ENCODE peak calls at places on chromosomes 5 and 9, in four cellular contexts. One of them, this sample, is unnamed.

GRCh38 chr5:82356808-82357671 is 78.9 kb upstream of the RPS23 start:
- DNase-seq in fibroblast of mammary gland: peak; percentile 97
- DNase-seq in Karpas-422: no peak
- DNase-seq in tibial artery: peak; percentile 86
- DNase-seq in this sample: peak; percentile 85

GRCh38 chr5:94378062-94378461 is 240.3 kb downstream of the KIAA0825 start:
- DNase-seq in fibroblast of mammary gland: no peak
- DNase-seq in tibial artery: no peak
- DNase-seq in Karpas-422: no peak
- DNase-seq in this sample: no peak

GRCh38 chr5:56328753-56329560 is 95.8 kb upstream of the ANKRD55 start:
- DNase-seq in fibroblast of mammary gland: no peak
- DNase-seq in Karpas-422: no peak
- DNase-seq in tibial artery: no peak
- DNase-seq in this sample: no peak

GRCh38 chr9:76516350-76516749 is 57.4 kb downstream of the GCNT1 start:
- DNase-seq in Karpas-422: peak; percentile 55
- DNase-seq in fibroblast of mammary gland: no peak
- DNase-seq in tibial artery: no peak
- DNase-seq in this sample: no peak

GRCh38 chr9:115267788-115268187 is 149.8 kb upstream of the TNC start:
- DNase-seq in Karpas-422: no peak
- DNase-seq in tibial artery: no peak
- DNase-seq in fibroblast of mammary gland: peak; percentile 30
- DNase-seq in this sample: no peak

GRCh38 chr9:78213696-78214095 is 22.2 kb upstream of the CEP78 start:
- DNase-seq in Karpas-422: no peak
- DNase-seq in tibial artery: no peak
- DNase-seq in fibroblast of mammary gland: peak; percentile 10
- DNase-seq in this sample: no peak

GRCh38 chr9:127904888-127905728 is 5.7 kb upstream of the ST6GALNAC6 start:
- DNase-seq in tibial artery: no peak
- DNase-seq in Karpas-422: no peak
- DNase-seq in fibroblast of mammary gland: no peak
- DNase-seq in this sample: no peak

GRCh38 chr5:128632264-128632663 is 94.2 kb upstream of the FBN2 start:
- DNase-seq in Karpas-422: no peak
- DNase-seq in tibial artery: no peak
- DNase-seq in fibroblast of mammary gland: peak; percentile 34
- DNase-seq in this sample: no peak

GRCh38 chr5:68555891-68556689 is 340.5 kb downstream of the PIK3R1 start:
- DNase-seq in Karpas-422: no peak
- DNase-seq in tibial artery: no peak
- DNase-seq in fibroblast of mammary gland: peak; percentile 44
- DNase-seq in this sample: peak; percentile 51

GRCh38 chr5:107135391-107135790 is 535.3 kb downstream of the EFNA5 start:
- DNase-seq in tibial artery: no peak
- DNase-seq in Karpas-422: no peak
- DNase-seq in fibroblast of mammary gland: peak; percentile 8
- DNase-seq in this sample: no peak

GRCh38 chr5:43554497-43554896 is 2.4 kb downstream of the PAIP1 start:
- DNase-seq in fibroblast of mammary gland: no peak
- DNase-seq in tibial artery: no peak
- DNase-seq in Karpas-422: no peak
- DNase-seq in this sample: no peak

GRCh38 chr5:9425710-9426109 is 120.2 kb downstream of the SEMA5A start:
- DNase-seq in tibial artery: no peak
- DNase-seq in fibroblast of mammary gland: no peak
- DNase-seq in Karpas-422: no peak
- DNase-seq in this sample: no peak

GRCh38 chr9:20508242-20508641 is 114.1 kb downstream of the MLLT3 start:
- DNase-seq in fibroblast of mammary gland: no peak
- DNase-seq in Karpas-422: no peak
- DNase-seq in tibial artery: no peak
- DNase-seq in this sample: no peak

GRCh38 chr5:111070272-111071134 is 1.0 kb upstream of the TSLP start:
- DNase-seq in Karpas-422: no peak
- DNase-seq in fibroblast of mammary gland: peak; percentile 30
- DNase-seq in tibial artery: peak; percentile 63
- DNase-seq in this sample: no peak

GRCh38 chr9:76369583-76369982 is 24.6 kb downstream of the RFK start:
- DNase-seq in Karpas-422: no peak
- DNase-seq in fibroblast of mammary gland: peak; percentile 18
- DNase-seq in tibial artery: no peak
- DNase-seq in this sample: no peak

GRCh38 chr9:89871871-89872331 is 267.1 kb downstream of the GADD45G start:
- DNase-seq in fibroblast of mammary gland: no peak
- DNase-seq in Karpas-422: no peak
- DNase-seq in tibial artery: peak; percentile 63
- DNase-seq in this sample: no peak

GRCh38 chr9:37030591-37030939 is 3.5 kb downstream of the PAX5 start:
- DNase-seq in tibial artery: no peak
- DNase-seq in fibroblast of mammary gland: no peak
- DNase-seq in Karpas-422: peak; percentile 88
- DNase-seq in this sample: peak; percentile 58

GRCh38 chr9:31347082-31347617 is 1037.3 kb upstream of the ACO1 start:
- DNase-seq in fibroblast of mammary gland: peak; percentile 2
- DNase-seq in tibial artery: no peak
- DNase-seq in Karpas-422: peak; percentile 41
- DNase-seq in this sample: no peak

GRCh38 chr5:2187687-2188086 is 305.0 kb upstream of the IRX4 start:
- DNase-seq in fibroblast of mammary gland: no peak
- DNase-seq in Karpas-422: no peak
- DNase-seq in tibial artery: peak; percentile 51
- DNase-seq in this sample: peak; percentile 77

GRCh38 chr9:126611188-126611587 is 2.5 kb upstream of the LMX1B start:
- DNase-seq in Karpas-422: no peak
- DNase-seq in tibial artery: no peak
- DNase-seq in fibroblast of mammary gland: no peak
- DNase-seq in this sample: no peak

GRCh38 chr9:68739631-68740174 is 34.7 kb downstream of the PIP5K1B start:
- DNase-seq in fibroblast of mammary gland: no peak
- DNase-seq in tibial artery: no peak
- DNase-seq in Karpas-422: no peak
- DNase-seq in this sample: no peak

GRCh38 chr9:131096490-131097258 is at the start of gene AIF1L:
- DNase-seq in tibial artery: peak; percentile 74
- DNase-seq in Karpas-422: no peak
- DNase-seq in fibroblast of mammary gland: no peak
- DNase-seq in this sample: no peak

GRCh38 chr5:98783051-98783649 is 9.7 kb downstream of the RGMB start:
- DNase-seq in tibial artery: no peak
- DNase-seq in Karpas-422: no peak
- DNase-seq in fibroblast of mammary gland: no peak
- DNase-seq in this sample: no peak

GRCh38 chr9:117491491-117491890 is 76.6 kb upstream of the ASTN2 start:
- DNase-seq in Karpas-422: no peak
- DNase-seq in tibial artery: no peak
- DNase-seq in fibroblast of mammary gland: no peak
- DNase-seq in this sample: no peak

GRCh38 chr5:91318727-91319126 is 64.4 kb downstream of the ARRDC3 start:
- DNase-seq in tibial artery: no peak
- DNase-seq in Karpas-422: no peak
- DNase-seq in fibroblast of mammary gland: no peak
- DNase-seq in this sample: no peak

GRCh38 chr9:7146582-7146981 is 388.8 kb downstream of the KDM4C start:
- DNase-seq in fibroblast of mammary gland: no peak
- DNase-seq in Karpas-422: no peak
- DNase-seq in tibial artery: no peak
- DNase-seq in this sample: no peak

GRCh38 chr9:16806674-16807073 is 63.8 kb downstream of the BNC2 start:
- DNase-seq in Karpas-422: no peak
- DNase-seq in tibial artery: no peak
- DNase-seq in fibroblast of mammary gland: no peak
- DNase-seq in this sample: no peak

GRCh38 chr5:112917453-112918005 is 4.5 kb downstream of the REEP5 start:
- DNase-seq in fibroblast of mammary gland: peak; percentile 26
- DNase-seq in Karpas-422: peak; percentile 67
- DNase-seq in tibial artery: no peak
- DNase-seq in this sample: no peak

GRCh38 chr5:42005561-42006153 is 80.6 kb downstream of the FBXO4 start:
- DNase-seq in fibroblast of mammary gland: peak; percentile 37
- DNase-seq in tibial artery: no peak
- DNase-seq in Karpas-422: peak; percentile 69
- DNase-seq in this sample: no peak

GRCh38 chr9:137666950-137667670 is 48.3 kb downstream of the EHMT1 start:
- DNase-seq in Karpas-422: peak; percentile 68
- DNase-seq in fibroblast of mammary gland: no peak
- DNase-seq in tibial artery: no peak
- DNase-seq in this sample: no peak

GRCh38 chr5:157952374-157952685 is 93.4 kb upstream of the CLINT1 start:
- DNase-seq in Karpas-422: no peak
- DNase-seq in fibroblast of mammary gland: no peak
- DNase-seq in tibial artery: no peak
- DNase-seq in this sample: no peak

GRCh38 chr5:1744393-1745189 is 55.0 kb downstream of the MRPL36 start:
- DNase-seq in tibial artery: peak; percentile 38
- DNase-seq in fibroblast of mammary gland: no peak
- DNase-seq in Karpas-422: no peak
- DNase-seq in this sample: no peak

DNA sequence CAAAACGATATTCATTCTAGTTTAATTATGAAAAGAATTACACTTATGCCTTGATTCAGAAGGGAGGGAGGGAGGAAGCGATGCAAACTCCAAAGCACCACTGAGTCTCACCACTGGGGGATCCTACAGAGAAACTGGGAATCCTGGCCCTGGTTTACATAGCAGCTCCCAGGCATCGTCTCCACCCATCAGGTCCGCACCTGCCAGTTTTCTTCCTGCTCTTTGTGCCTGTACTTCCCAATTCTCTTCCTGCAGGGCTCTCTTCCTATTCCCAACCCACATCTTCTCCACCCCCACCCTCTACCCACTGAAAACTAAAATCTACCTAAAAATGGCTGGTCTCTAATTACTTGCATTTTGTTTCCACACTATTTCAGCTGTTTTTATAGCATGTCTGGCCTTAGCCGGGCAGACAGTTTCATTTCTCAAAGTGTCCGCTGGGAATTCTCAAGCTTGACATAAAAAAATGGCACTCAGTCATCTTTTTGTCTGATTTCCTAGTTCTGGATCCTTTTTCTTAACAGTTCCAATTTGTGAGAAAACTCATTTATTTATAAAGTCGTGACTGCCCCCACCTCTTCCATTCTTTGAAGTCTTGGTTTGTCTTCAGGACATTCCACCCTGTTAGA is 1.6 kb upstream of the TNIP1 start:
- DNase-seq in Karpas-422: peak; percentile 66
- DNase-seq in tibial artery: no peak
- DNase-seq in fibroblast of mammary gland: no peak
- DNase-seq in this sample: no peak
- H3K4me3 ChIP-seq in Karpas-422: peak overlapping the region; percentile 94
- H3K4me3 ChIP-seq in tibial artery: no peak overlapping the region
- H3K4me3 ChIP-seq in fibroblast of mammary gland: no peak overlapping the region
- H3K4me3 ChIP-seq in this sample: no peak overlapping the region

GRCh38 chr5:140840978-140841962 is at the start of gene PCDHA8:
- DNase-seq in fibroblast of mammary gland: no peak
- DNase-seq in Karpas-422: peak; percentile 75
- DNase-seq in tibial artery: no peak
- DNase-seq in this sample: no peak
- H3K4me3 ChIP-seq in fibroblast of mammary gland: no peak within 1 kb of the TSS
- H3K4me3 ChIP-seq in Karpas-422: no peak within 1 kb of the TSS
- H3K4me3 ChIP-seq in tibial artery: no peak within 1 kb of the TSS
- H3K4me3 ChIP-seq in this sample: no peak within 1 kb of the TSS

GRCh38 chr5:172860520-172861443 is 26.7 kb downstream of the ERGIC1 start:
- DNase-seq in fibroblast of mammary gland: peak; percentile 92
- DNase-seq in tibial artery: peak; percentile 97
- DNase-seq in Karpas-422: no peak
- DNase-seq in this sample: peak; percentile 90

GRCh38 chr5:172859966-172860365 is 25.9 kb downstream of the ERGIC1 start:
- DNase-seq in Karpas-422: no peak
- DNase-seq in tibial artery: no peak
- DNase-seq in fibroblast of mammary gland: no peak
- DNase-seq in this sample: no peak

GRCh38 chr5:172857982-172858381 is 23.9 kb downstream of the ERGIC1 start:
- DNase-seq in fibroblast of mammary gland: no peak
- DNase-seq in tibial artery: no peak
- DNase-seq in Karpas-422: no peak
- DNase-seq in this sample: no peak

GRCh38 chr5:172858511-172858989 is 24.5 kb downstream of the ERGIC1 start:
- DNase-seq in Karpas-422: no peak
- DNase-seq in tibial artery: no peak
- DNase-seq in fibroblast of mammary gland: peak; percentile 81
- DNase-seq in this sample: no peak

GRCh38 chr5:172858990-172859811 is 25.1 kb downstream of the ERGIC1 start:
- DNase-seq in Karpas-422: no peak
- DNase-seq in fibroblast of mammary gland: peak; percentile 92
- DNase-seq in tibial artery: peak; percentile 91
- DNase-seq in this sample: no peak
- H3K4me3 ChIP-seq in Karpas-422: no peak overlapping the region
- H3K4me3 ChIP-seq in fibroblast of mammary gland: no peak overlapping the region
- H3K4me3 ChIP-seq in tibial artery: peak overlapping the region; percentile 17
- H3K4me3 ChIP-seq in this sample: no peak overlapping the region

GRCh38 chr5:71821029-71821428 is 102.0 kb downstream of the CARTPT start:
- DNase-seq in tibial artery: no peak
- DNase-seq in fibroblast of mammary gland: no peak
- DNase-seq in Karpas-422: no peak
- DNase-seq in this sample: no peak
- H3K4me3 ChIP-seq in tibial artery: no peak overlapping the region
- H3K4me3 ChIP-seq in fibroblast of mammary gland: no peak overlapping the region
- H3K4me3 ChIP-seq in Karpas-422: no peak overlapping the region
- H3K4me3 ChIP-seq in this sample: no peak overlapping the region

DNA sequence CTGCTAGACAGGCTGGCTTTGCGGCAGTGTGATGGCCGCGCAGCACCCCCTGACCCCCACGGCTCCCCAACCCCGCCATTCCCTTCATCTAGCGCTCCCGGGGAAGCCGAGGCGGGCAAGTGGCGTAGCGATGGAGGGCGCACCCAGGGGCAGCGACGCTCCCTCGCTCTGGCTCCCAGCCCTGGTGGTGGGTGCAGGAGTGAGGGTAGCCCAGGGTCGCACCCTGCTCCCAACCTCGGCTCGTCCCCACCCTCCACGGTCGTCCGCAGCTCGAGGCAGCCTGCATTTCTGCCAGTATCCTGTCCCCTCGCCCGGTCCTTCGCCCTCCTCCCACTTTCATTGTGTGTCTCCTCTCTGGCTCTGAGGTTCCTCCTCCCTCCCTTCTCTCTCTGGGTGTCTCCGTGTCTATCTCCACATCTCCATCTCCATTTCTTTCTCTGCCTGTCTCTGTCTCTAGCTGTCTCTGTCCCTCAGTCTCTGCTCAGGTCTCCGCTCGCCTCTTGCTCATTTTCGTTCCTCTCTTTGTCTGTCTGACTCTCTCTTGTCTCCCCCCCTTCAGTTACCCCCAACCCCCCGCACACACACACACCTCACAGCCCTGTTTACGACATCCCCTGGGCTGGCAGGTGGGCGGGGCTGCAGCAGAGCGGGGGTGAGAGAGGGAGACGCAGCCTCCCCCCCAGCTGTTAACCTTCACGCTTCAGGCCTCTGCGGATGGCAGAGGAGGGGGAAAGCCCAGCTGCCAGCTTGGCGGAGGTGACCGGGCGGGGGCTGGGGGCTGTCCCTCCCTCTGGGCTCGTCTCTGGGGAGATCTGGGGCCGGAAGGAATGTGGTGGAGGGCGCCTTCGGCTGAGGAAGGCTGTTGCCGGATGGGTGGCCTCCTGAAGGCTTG is 48.7 kb upstream of the PSD2 start:
- DNase-seq in fibroblast of mammary gland: peak; percentile 57
- DNase-seq in Karpas-422: no peak
- DNase-seq in tibial artery: peak; percentile 79
- DNase-seq in this sample: peak; percentile 91
- H3K4me3 ChIP-seq in fibroblast of mammary gland: peak overlapping the region; percentile 40
- H3K4me3 ChIP-seq in Karpas-422: peak overlapping the region; percentile 16
- H3K4me3 ChIP-seq in tibial artery: peak overlapping the region; percentile 57
- H3K4me3 ChIP-seq in this sample: no peak overlapping the region